ENCODE peak calls at places on chromosomes 13 and 19, in nine cellular contexts. I, Q, L, J, S, M, Z, E and G are unnamed samples.

GRCh38 chr19:55383279-55383788 is 758 bp downstream of the TMEM238 start:
- DNase-seq in M (no peak), Q (peak; percentile 50), S (no peak), L (no peak), J (no peak), E (no peak), Z (no peak), I (no peak), G (no peak)

GRCh38 chr13:46743191-46743590 is 53.8 kb downstream of the ESD start:
- DNase-seq in E (peak; percentile 55), J (no peak), Q (no peak), L (no peak), S (no peak), Z (peak; percentile 11), I (no peak), M (peak; percentile 61), G (no peak)

GRCh38 chr19:53246498-53246897 is 8.2 kb downstream of the ZNF677 start:
- DNase-seq in J (no peak), M (no peak), L (no peak), S (no peak), E (no peak), I (no peak), Z (no peak), Q (peak; percentile 15), G (no peak)

GRCh38 chr13:109344552-109345157 is 441.7 kb downstream of the IRS2 start:
- DNase-seq in I (no peak), E (peak; percentile 78), S (no peak), Z (peak; percentile 48), M (peak; percentile 86), Q (no peak), L (no peak), J (peak; percentile 58), G (no peak)

GRCh38 chr13:99722931-99723330 is 221.7 kb downstream of the TM9SF2 start:
- DNase-seq in J (no peak), I (no peak), Z (no peak), E (no peak), L (no peak), Q (no peak), S (no peak), M (no peak), G (no peak)

GRCh38 chr13:40408602-40409001 is 257.8 kb downstream of the FOXO1 start:
- DNase-seq in I (no peak), E (peak; percentile 78), S (no peak), J (peak; percentile 59), M (peak; percentile 67), Z (peak; percentile 69), Q (no peak), L (no peak), G (no peak)

GRCh38 chr19:17952041-17952976 is 14.6 kb upstream of the KCNN1 start:
- DNase-seq in L (peak; percentile 47), Z (no peak), M (no peak), I (no peak), S (no peak), J (no peak), E (no peak), Q (no peak), G (no peak)

GRCh38 chr19:3932931-3933810 is at the start of gene NMRK2:
- DNase-seq in J (no peak), E (no peak), I (no peak), L (peak; percentile 78), Z (no peak), M (no peak), S (no peak), Q (no peak), G (no peak)

DNA sequence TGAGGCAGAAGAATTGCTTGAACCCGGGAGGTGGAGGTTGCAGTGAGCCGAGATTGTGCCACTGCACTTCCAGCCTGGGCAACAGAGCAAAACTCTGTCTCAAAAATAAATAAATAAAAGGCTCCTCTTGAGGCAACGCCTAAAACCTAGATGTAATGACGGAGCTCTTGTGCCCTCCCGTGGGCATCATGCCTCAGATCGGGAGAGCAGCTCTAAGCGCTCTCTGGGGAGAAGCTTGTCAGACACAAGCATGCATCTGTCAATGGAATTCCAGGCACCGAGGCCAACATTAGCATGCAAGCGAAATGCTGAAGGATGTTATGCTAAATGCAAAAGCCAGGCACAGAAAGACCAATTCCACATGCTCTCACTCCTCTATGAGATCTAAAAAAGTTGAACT is 45.6 kb upstream of the MRI1 start:
- DNase-seq in L (peak; percentile 36), J (peak; percentile 20), Q (no peak), E (peak; percentile 91), I (no peak), M (peak; percentile 68), S (no peak), Z (no peak), G (no peak)
- TF ChIP-seq CTCF in L (no peak), J (peak; percentile 28), Q (peak; percentile 15), E (peak; percentile 36), I (no peak), M (peak; percentile 51), S (no peak), Z (peak; percentile 45), G (no peak)

DNA sequence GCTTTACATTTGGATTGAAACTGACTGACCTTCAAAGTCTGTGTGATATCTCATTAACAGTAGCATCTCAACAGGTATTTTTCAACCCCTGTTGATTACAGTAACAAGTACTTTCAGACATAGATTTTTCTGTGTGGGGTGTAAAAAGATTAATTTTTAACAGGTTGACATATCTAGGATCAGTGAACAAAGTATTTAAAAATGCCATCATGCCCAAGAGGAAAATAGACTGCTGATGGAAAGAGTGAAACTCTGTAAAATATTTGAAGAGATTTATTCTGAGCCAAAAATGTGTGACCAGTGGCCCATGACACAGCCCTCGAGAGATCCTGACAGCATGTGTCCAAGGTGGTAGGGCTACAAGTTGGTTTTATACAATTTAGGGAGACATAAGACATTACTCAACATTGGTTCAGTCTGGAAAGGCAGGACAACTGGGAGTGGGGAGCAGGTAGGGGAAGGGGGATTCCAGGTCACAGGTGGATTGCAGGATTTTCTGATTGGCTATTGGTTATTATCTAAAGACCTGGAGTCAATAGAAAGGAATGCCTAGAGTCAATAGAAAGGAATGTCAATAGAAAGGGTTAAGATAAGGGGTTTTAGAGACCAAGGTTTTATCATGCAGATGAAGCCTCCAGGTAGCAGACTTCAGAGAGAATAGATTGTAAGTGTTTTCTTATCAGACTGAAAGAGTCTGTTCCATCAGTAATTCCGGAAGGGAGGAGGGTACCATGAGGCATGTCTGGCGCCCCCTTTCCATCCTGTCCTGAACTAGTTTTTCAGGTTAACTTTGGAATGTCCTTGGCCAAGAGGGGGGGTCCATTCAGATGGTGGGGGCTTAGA is 29.1 kb downstream of the TNFRSF19 start:
- DNase-seq in E (no peak), J (peak; percentile 41), M (peak; percentile 32), I (no peak), Z (no peak), L (peak; percentile 43), Q (no peak), S (no peak), G (no peak)
- TF ChIP-seq CTCF in E (no peak), J (no peak), M (no peak), I (no peak), Z (peak; percentile 24), L (no peak), Q (no peak), S (no peak), G (no peak)

DNA sequence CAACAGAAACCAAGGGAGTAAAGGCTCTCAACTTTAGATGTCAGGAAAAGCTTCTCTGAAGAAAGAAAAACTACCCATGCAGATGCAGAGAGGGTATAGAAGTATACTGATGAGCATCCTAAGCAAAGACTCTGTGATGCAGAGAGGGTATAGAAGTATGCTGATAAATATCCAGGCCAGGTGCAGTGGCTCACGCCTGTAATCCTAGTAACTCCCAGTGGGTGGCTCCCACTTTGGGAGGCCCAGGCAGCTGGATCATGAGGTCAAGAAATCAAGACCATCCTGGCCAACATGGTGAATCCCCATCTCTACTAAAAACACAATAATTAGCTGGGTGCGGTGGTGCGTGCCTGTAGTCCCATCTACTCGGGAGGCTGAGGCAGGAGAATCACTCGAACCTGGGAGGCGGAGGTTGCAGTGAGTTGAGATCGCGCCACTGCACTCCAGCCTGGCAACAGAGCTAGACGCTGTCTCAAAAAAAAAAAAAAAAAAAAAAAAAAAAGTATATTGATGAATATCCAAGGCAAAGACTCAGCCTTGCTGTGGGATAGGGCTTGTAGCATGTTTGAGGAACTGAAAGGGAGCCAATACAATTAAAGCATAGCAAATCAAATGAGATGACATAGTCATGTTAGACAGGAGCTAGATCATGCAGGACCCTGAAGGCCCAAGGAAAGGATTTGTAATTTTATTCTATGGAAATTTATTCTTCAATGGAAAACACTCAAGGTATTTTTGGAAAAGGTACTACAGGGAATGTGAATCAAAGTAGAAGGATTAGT is 14.9 kb downstream of the UBL3 start:
- DNase-seq in Z (no peak), S (no peak), Q (no peak), L (peak; percentile 18), J (no peak), M (no peak), I (no peak), E (no peak), G (no peak)
- TF ChIP-seq CTCF in Z (no peak), S (no peak), Q (no peak), L (no peak), J (no peak), M (no peak), I (no peak), E (no peak), G (no peak)

DNA sequence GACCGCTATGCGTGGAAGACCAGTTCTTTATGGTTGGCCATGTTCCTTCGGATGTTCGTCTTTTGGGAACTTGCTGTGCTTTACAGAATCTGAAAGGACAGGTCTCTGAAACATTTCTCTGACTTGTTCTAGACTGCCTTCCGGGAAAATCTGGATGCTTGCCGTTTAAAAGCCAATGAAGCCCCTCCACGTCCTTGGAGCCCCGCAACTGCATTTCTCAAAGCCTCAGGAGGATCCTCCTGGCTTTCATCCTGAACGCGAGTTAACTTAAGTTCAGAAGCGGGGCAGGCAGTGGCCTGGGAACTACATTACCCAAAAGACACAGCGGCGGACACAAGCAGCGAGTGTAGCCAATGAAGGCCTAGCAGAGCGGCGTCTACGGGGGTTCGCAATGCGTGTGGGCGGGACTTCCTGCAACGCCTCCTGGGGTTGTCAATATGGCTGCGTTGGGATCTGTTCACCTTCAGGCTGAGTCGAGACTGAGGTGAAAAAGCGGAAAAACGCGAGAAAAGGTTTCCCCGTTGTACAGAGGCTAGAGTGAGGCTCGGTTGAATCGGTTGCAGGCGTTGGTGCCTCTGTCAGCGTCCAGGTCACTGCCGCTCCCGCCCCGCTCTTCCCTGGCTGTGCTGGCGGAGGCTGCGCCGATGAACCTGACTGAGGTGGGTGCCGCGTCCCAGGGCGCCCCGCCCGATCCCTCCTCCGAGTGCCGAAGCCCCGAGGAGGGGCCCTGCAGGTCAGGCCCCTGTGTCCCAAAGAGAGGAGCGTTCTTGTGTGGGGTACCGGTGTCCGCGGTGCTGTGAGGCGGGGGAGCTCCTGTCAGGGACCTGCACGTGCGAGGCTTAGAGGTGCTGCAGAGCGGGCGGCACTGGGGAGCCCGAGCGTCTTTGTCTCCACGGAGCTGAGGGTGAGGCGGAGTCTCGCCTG is at the start of gene ZNF17:
- DNase-seq in Q (peak; percentile 85), I (peak; percentile 94), L (peak; percentile 93), Z (peak; percentile 92), M (peak; percentile 94), E (peak; percentile 97), J (peak; percentile 97), S (peak; percentile 86), G (peak; percentile 91)
- TF ChIP-seq CTCF in Q (no peak), I (no peak), L (no peak), Z (peak; percentile 43), M (no peak), E (no peak), J (no peak), S (no peak), G (no peak)